ENCODE peak calls at places on chromosomes 3 and 15, in eight cellular contexts. T, N, I, F, K, W, M and O are unnamed samples.

GRCh38 chr15:49877117-49877860 is 241.7 kb downstream of the ATP8B4 start:
- DNase-seq in T (no peak), N (no peak), I (peak; percentile 97), F (no peak), K (peak; percentile 59), W (no peak), M (no peak), O (no peak)

GRCh38 chr15:23397779-23398178 is 43.2 kb downstream of the GOLGA8S start:
- DNase-seq in T (no peak), N (no peak), I (no peak), F (no peak), K (no peak), W (no peak), M (peak; percentile 19), O (no peak)

GRCh38 chr15:70504305-70504951 is 258.9 kb downstream of the UACA start:
- DNase-seq in T (peak; percentile 46), N (no peak), I (peak; percentile 47), F (no peak), K (peak; percentile 65), W (no peak), M (peak; percentile 53), O (no peak)

GRCh38 chr3:113533534-113533892 is 1.2 kb downstream of the SIDT1 start:
- DNase-seq in T (no peak), N (no peak), I (no peak), F (no peak), K (no peak), W (peak; percentile 57), M (no peak), O (no peak)

GRCh38 chr3:19104459-19104858 is 43.9 kb upstream of the KCNH8 start:
- DNase-seq in T (no peak), N (no peak), I (no peak), F (no peak), K (no peak), W (no peak), M (no peak), O (no peak)

GRCh38 chr3:72554689-72555088 is 293.6 kb downstream of the SHQ1 start:
- DNase-seq in T (no peak), N (no peak), I (no peak), F (no peak), K (no peak), W (no peak), M (no peak), O (no peak)

GRCh38 chr15:79904256-79904655 is 7.4 kb upstream of the MTHFS start:
- DNase-seq in T (no peak), N (no peak), I (no peak), F (no peak), K (no peak), W (no peak), M (no peak), O (no peak)

GRCh38 chr3:86998551-86998950 is 7.6 kb upstream of the VGLL3 start:
- DNase-seq in T (no peak), N (no peak), I (peak; percentile 92), F (no peak), K (no peak), W (no peak), M (no peak), O (no peak)

GRCh38 chr15:42285042-42285441 is 11.8 kb upstream of the TMEM87A start:
- DNase-seq in T (no peak), N (no peak), I (peak; percentile 26), F (no peak), K (peak; percentile 29), W (no peak), M (no peak), O (no peak)

GRCh38 chr3:194487289-194488006 is 646 bp upstream of the ATP13A3 start:
- DNase-seq in T (no peak), N (peak; percentile 25), I (peak; percentile 27), F (peak; percentile 33), K (no peak), W (no peak), M (no peak), O (peak; percentile 60)

GRCh38 chr3:30042274-30042859 is 564.0 kb upstream of the TGFBR2 start:
- DNase-seq in T (peak; percentile 84), N (no peak), I (peak; percentile 68), F (peak; percentile 68), K (peak; percentile 65), W (peak; percentile 26), M (peak; percentile 64), O (peak; percentile 43)

GRCh38 chr3:195892355-195893120 is 15.8 kb downstream of the TNK2 start:
- DNase-seq in T (peak; percentile 76), N (no peak), I (peak; percentile 53), F (no peak), K (peak; percentile 36), W (peak; percentile 61), M (peak; percentile 84), O (no peak)

GRCh38 chr3:184168363-184169120 is 6.1 kb upstream of the AP2M1 start:
- DNase-seq in T (peak; percentile 79), N (no peak), I (peak; percentile 92), F (no peak), K (no peak), W (no peak), M (peak; percentile 44), O (no peak)

GRCh38 chr3:129936757-129937156 is 37.8 kb upstream of the TRH start:
- DNase-seq in T (peak; percentile 84), N (no peak), I (peak; percentile 65), F (no peak), K (no peak), W (peak; percentile 50), M (peak; percentile 91), O (peak; percentile 20)

GRCh38 chr15:81410318-81410753 is 36.3 kb upstream of the TMC3 start:
- DNase-seq in T (peak; percentile 72), N (no peak), I (peak; percentile 62), F (peak; percentile 60), K (peak; percentile 58), W (peak; percentile 82), M (peak; percentile 62), O (peak; percentile 77)

GRCh38 chr15:93033434-93034045 is 55.5 kb downstream of the RGMA start:
- DNase-seq in T (no peak), N (no peak), I (no peak), F (no peak), K (no peak), W (no peak), M (no peak), O (no peak)

GRCh38 chr3:43960448-43960840 is 269.7 kb downstream of the ABHD5 start:
- DNase-seq in T (peak; percentile 33), N (no peak), I (peak; percentile 2), F (no peak), K (peak; percentile 14), W (no peak), M (no peak), O (no peak)

GRCh38 chr3:42376397-42376798 is 34.0 kb downstream of the LYZL4 start:
- DNase-seq in T (peak; percentile 94), N (peak; percentile 4), I (peak; percentile 25), F (no peak), K (peak; percentile 88), W (no peak), M (peak; percentile 69), O (no peak)

GRCh38 chr3:70071138-70071537 is 71.6 kb downstream of the SAMMSON start:
- DNase-seq in T (no peak), N (no peak), I (no peak), F (no peak), K (no peak), W (no peak), M (no peak), O (no peak)

GRCh38 chr3:185411133-185411532 is 48.2 kb downstream of the MAP3K13 start:
- DNase-seq in T (no peak), N (no peak), I (peak; percentile 42), F (no peak), K (no peak), W (no peak), M (no peak), O (no peak)

GRCh38 chr3:65851827-65852226 is 186.9 kb downstream of the MAGI1 start:
- DNase-seq in T (peak; percentile 48), N (no peak), I (peak; percentile 77), F (no peak), K (peak; percentile 84), W (no peak), M (no peak), O (no peak)

GRCh38 chr3:130470132-130470531 is 46.8 kb upstream of the COL6A6 start:
- DNase-seq in T (no peak), N (no peak), I (no peak), F (no peak), K (no peak), W (no peak), M (no peak), O (no peak)

GRCh38 chr15:60620707-60621106 is 141.8 kb upstream of the ICE2 start:
- DNase-seq in T (peak; percentile 19), N (no peak), I (peak; percentile 85), F (no peak), K (no peak), W (no peak), M (no peak), O (no peak)

GRCh38 chr3:32371466-32372212 is 20.0 kb upstream of the CMTM7 start:
- DNase-seq in T (no peak), N (no peak), I (no peak), F (no peak), K (no peak), W (no peak), M (no peak), O (no peak)

GRCh38 chr15:89799011-89799924 is 15.4 kb downstream of the ANPEP start:
- DNase-seq in T (no peak), N (no peak), I (peak; percentile 21), F (no peak), K (no peak), W (no peak), M (no peak), O (no peak)

GRCh38 chr15:43370975-43371974 is at the start of the genes TUBGCP4 and ZSCAN29:
- DNase-seq in T (peak; percentile 77), N (peak; percentile 84), I (peak; percentile 49), F (peak; percentile 88), K (peak; percentile 71), W (peak; percentile 78), M (peak; percentile 40), O (peak; percentile 49)

GRCh38 chr3:107236661-107237375 is 140.4 kb upstream of the CCDC54 start:
- DNase-seq in T (no peak), N (no peak), I (peak; percentile 78), F (no peak), K (no peak), W (no peak), M (no peak), O (no peak)

GRCh38 chr15:57395292-57395691 is 19.0 kb downstream of the CGNL1 start:
- DNase-seq in T (peak; percentile 89), N (no peak), I (peak; percentile 94), F (no peak), K (peak; percentile 67), W (no peak), M (peak; percentile 79), O (no peak)